ENCODE peak calls at places on chromosomes 1 and 21, in six cellular contexts. B is sigmoid colon, O is A549, Q is stomach, T is ovary, G is esophagus muscularis mucosa. Z is an unnamed sample.
A peak's percentile ranks its signal among the peaks of the same experiment; 100 is the strongest.

GRCh38 chr1:96533820-96534219 is 187.8 kb upstream of the PTBP2 start:
- DNase-seq in Q (no peak), T (no peak), B (no peak), O (no peak), G (no peak), Z (no peak)

GRCh38 chr1:168135982-168136708 is 585 bp downstream of the GPR161 start:
- DNase-seq in G (no peak), B (peak; percentile 67), T (peak; percentile 25), Q (no peak), O (no peak), Z (no peak)

GRCh38 chr1:209155556-209155955 is 428.0 kb upstream of the CAMK1G start:
- DNase-seq in T (no peak), G (no peak), Q (no peak), O (no peak), B (no peak), Z (no peak)

GRCh38 chr1:209590405-209590804 is 6.9 kb downstream of the CAMK1G start:
- DNase-seq in T (peak; percentile 31), B (no peak), O (no peak), Q (no peak), G (no peak), Z (no peak)

GRCh38 chr1:36400514-36400824 is 2.8 kb upstream of the LSM10 start:
- DNase-seq in B (no peak), Q (no peak), O (no peak), G (no peak), T (no peak), Z (no peak)

GRCh38 chr1:29322861-29323585 is 86.7 kb downstream of the PTPRU start:
- DNase-seq in B (peak; percentile 46), G (no peak), Q (no peak), O (no peak), T (no peak), Z (no peak)

GRCh38 chr1:119974013-119974412 is 77.7 kb upstream of the ADAM30 start:
- DNase-seq in G (no peak), T (no peak), Q (no peak), B (no peak), O (no peak), Z (no peak)

GRCh38 chr1:37455516-37455915 is 18.9 kb upstream of the ZC3H12A start:
- DNase-seq in O (no peak), B (no peak), T (no peak), Q (no peak), G (no peak), Z (no peak)

GRCh38 chr1:161079436-161080110 is 9.8 kb downstream of the NECTIN4 start:
- DNase-seq in T (no peak), Q (no peak), B (no peak), G (no peak), O (no peak), Z (no peak)

GRCh38 chr1:151993084-151993733 is 450 bp downstream of the S100A10 start:
- DNase-seq in Q (peak; percentile 42), B (peak; percentile 70), T (peak; percentile 34), G (no peak), O (no peak), Z (no peak)

GRCh38 chr1:198132060-198132781 is 24.6 kb upstream of the NEK7 start:
- DNase-seq in G (no peak), Q (no peak), O (no peak), T (no peak), B (no peak), Z (no peak)

GRCh38 chr1:109902204-109902985 is 8.3 kb upstream of the CSF1 start:
- DNase-seq in G (no peak), T (no peak), O (no peak), B (no peak), Q (no peak), Z (no peak)

GRCh38 chr1:159795534-159795933 is 6.6 kb upstream of the FCRL6 start:
- DNase-seq in T (no peak), O (no peak), G (no peak), Q (no peak), B (no peak), Z (no peak)
- H3K4me3 ChIP-seq in T (no peak overlapping the region), O (no peak overlapping the region), G (no peak overlapping the region), Q (no peak overlapping the region), B (no peak overlapping the region), Z (no peak overlapping the region)

GRCh38 chr21:42537106-42537742 is 23.6 kb downstream of the SLC37A1 start:
- DNase-seq in Q (no peak), B (peak; percentile 14), O (no peak), G (no peak), T (no peak), Z (no peak)
- H3K4me1 ChIP-seq in Q (peaks cover 70% of the 10 kb centered on the region), B (no peaks in the 10 kb centered on the region), O (no peaks in the 10 kb centered on the region), G (peaks cover 11% of the 10 kb centered on the region), T (no peaks in the 10 kb centered on the region), Z (peaks cover 10% of the 10 kb centered on the region)

DNA sequence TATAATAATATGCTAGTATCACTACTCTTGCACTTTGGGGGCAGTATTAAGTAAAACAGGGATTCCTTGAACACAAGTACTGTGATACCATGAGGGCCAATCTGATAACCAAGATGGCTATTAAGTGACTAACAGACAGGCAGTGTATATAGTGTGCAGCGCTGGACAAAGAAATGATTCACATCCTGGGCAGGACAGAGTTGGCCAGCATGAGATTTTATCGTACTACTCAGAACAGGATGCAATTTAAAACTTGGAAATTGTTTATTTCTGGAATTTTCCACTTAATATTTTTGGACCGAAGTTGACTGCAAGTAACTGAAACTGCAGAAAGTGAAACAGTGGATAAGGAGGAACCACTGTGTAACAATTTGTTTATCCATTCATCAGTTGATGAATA is 74.6 kb downstream of the DNTTIP2 start:
- DNase-seq in Q (no peak), G (no peak), B (no peak), T (no peak), O (no peak), Z (no peak)
- TF ChIP-seq EP300 in Q (no peak), G (no peak), B (no peak), T (no peak), O (no peak), Z (no peak)

GRCh38 chr1:59390307-59390706 is 93.4 kb downstream of the FGGY start:
- DNase-seq in Q (no peak), O (no peak), G (no peak), T (no peak), B (no peak), Z (no peak)

GRCh38 chr1:59391216-59392179 is 94.6 kb downstream of the FGGY start:
- DNase-seq in B (no peak), O (no peak), Q (no peak), T (no peak), G (no peak), Z (no peak)

GRCh38 chr1:59394706-59395417 is 98.0 kb downstream of the FGGY start:
- DNase-seq in O (no peak), G (no peak), Q (no peak), T (no peak), B (no peak), Z (no peak)

GRCh38 chr1:59396387-59396786 is 99.5 kb downstream of the FGGY start:
- DNase-seq in G (no peak), B (no peak), T (no peak), Q (no peak), O (no peak), Z (no peak)

DNA sequence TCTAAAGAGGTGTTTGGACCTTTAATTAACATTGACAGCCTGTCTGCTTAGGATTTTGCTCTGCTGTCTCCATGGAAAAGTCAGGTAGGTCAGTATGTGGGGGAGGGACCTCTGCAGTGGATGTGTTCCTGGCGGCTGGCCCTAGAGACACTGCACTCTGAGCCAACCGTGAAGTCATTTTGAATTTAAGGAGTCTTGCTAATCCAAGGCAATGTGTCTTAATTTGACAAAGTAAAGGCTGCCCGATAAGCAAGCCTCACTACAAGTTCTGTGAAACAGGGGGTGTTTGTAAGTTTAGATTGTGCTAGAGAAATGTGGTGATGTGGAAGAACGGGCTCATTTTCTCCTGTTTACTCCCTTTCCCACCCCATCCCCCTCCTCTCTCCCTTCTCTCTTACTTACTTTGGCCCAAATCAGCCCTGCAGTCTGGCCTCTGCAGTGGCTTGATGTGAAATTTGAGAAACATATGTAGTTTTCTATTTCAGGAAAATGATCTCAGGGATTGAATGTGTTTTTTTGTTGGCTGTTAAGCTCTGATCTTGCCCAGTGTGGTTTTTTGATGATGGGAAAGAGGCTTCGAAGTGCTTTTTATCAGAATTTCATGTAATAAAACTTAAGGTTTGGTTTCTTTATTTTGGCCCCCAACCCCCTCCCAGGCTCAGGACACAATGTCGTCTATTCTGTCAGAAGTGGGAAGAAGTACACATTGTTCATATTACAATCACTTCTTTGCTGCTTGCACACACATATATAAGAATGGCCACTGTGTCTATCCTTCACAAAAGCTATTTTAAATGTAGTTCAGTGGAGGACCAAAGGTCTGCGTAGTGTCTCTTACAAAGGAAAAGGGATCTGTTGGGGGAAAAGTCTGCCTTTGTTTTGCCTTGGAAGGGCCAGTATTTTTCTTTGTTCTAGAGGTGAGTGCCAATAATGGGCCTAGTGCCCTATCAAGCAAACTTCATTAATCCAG is 96.6 kb downstream of the FGGY start:
- DNase-seq in B (peak; percentile 95), Q (peak; percentile 65), O (no peak), T (peak; percentile 89), G (peak; percentile 94), Z (no peak)
- H3K4me3 ChIP-seq in B (no peak overlapping the region), Q (no peak overlapping the region), O (no peak overlapping the region), T (no peak overlapping the region), G (peak overlapping the region; percentile 6), Z (no peak overlapping the region)

GRCh38 chr1:231407537-231408396 is 14.3 kb downstream of the EGLN1 start:
- DNase-seq in G (no peak), T (no peak), O (no peak), B (no peak), Q (no peak), Z (no peak)

GRCh38 chr1:231408528-231409094 is 13.5 kb downstream of the EGLN1 start:
- DNase-seq in B (no peak), T (no peak), G (no peak), Q (no peak), O (no peak), Z (no peak)

GRCh38 chr1:231407049-231407448 is 15.0 kb downstream of the EGLN1 start:
- DNase-seq in O (no peak), Q (no peak), G (no peak), B (no peak), T (no peak), Z (no peak)

GRCh38 chr1:231413749-231414082 is 8.4 kb downstream of the EGLN1 start:
- DNase-seq in B (no peak), G (no peak), Q (no peak), T (no peak), O (no peak), Z (no peak)

DNA sequence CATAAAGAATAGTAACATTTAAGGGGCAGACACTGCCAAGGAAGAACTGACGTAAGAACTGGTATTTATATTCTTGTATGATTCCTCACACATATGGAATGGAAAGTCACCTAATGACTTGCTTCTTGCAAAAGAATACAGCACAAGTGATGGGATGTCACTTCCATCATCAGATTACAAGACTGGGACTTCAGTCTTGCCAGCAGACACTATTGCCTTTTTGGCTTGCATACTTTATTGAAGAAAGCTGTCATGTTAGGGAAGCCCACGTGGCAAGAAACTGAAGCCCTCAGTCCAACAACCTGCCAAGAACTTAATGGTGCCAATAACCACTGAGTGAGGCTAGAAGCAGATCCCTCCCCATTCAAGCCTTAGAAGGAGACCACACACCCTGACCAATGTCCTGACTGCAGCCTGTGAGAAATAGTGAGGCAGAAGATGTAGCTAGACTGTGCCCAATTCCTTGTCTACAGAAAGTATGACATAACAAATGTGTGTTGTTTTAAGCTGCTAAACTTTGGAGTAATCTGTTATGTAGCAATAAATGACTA is 12.0 kb downstream of the EGLN1 start:
- DNase-seq in O (no peak), T (no peak), Q (no peak), B (no peak), G (no peak), Z (no peak)
- H3K4me1 ChIP-seq in O (peaks cover 94% of the 10 kb centered on the region), T (peaks cover 11% of the 10 kb centered on the region), Q (peaks cover 21% of the 10 kb centered on the region), B (peaks cover 70% of the 10 kb centered on the region), G (peaks cover 84% of the 10 kb centered on the region), Z (peaks cover 66% of the 10 kb centered on the region)

Z was measured in suprapubic skin.